ENCODE peak calls at places on chromosomes 4 and X, in seven cellular contexts. Q, Z, T, H, W, G and U are unnamed samples.

GRCh38 chr4:26086621-26087068 is 172.6 kb downstream of the SMIM20 start:
- DNase-seq in Z (no peak), T (no peak), H (no peak), Q (no peak), W (no peak), G (no peak), U (no peak)

GRCh38 chrX:154317391-154318000 is 21.9 kb downstream of the TKTL1 start:
- DNase-seq in Z (peak; percentile 20), T (no peak), G (no peak), H (no peak), W (no peak), Q (no peak), U (no peak)

GRCh38 chr4:106898621-106899230 is 137.4 kb downstream of the DKK2 start:
- DNase-seq in Q (no peak), W (no peak), H (peak; percentile 22), Z (no peak), G (peak; percentile 39), T (peak; percentile 39), U (no peak)

GRCh38 chr4:168886361-168886760 is 123.7 kb downstream of the CBR4 start:
- DNase-seq in G (peak; percentile 81), T (no peak), H (no peak), Z (no peak), Q (no peak), W (no peak), U (no peak)

GRCh38 chr4:185924458-185924857 is 112.5 kb upstream of the SORBS2 start:
- DNase-seq in Z (no peak), Q (no peak), T (no peak), H (no peak), G (no peak), W (no peak), U (no peak)

GRCh38 chrX:2965965-2966364 is 36.8 kb upstream of the ARSD start:
- DNase-seq in G (no peak), H (no peak), Z (no peak), Q (no peak), T (no peak), W (no peak), U (no peak)

GRCh38 chrX:85544609-85545008 is 165.1 kb upstream of the POF1B start:
- DNase-seq in Q (no peak), H (no peak), T (no peak), W (no peak), Z (no peak), G (no peak), U (no peak)

GRCh38 chrX:19810809-19811208 is 76.6 kb downstream of the SH3KBP1 start:
- DNase-seq in T (no peak), H (no peak), W (no peak), Z (no peak), G (no peak), Q (no peak), U (no peak)

GRCh38 chr4:150849016-150849415 is 166.1 kb downstream of the LRBA start:
- DNase-seq in Q (no peak), Z (no peak), G (peak; percentile 30), W (no peak), H (no peak), T (no peak), U (no peak)

GRCh38 chrX:94045724-94046123 is 371.7 kb downstream of the FAM133A start:
- DNase-seq in Q (no peak), H (no peak), Z (peak; percentile 16), W (no peak), G (no peak), T (no peak), U (no peak)

GRCh38 chrX:68894513-68895338 is 65.9 kb downstream of the EFNB1 start:
- DNase-seq in G (peak; percentile 72), H (peak; percentile 72), W (peak; percentile 52), Z (peak; percentile 73), Q (no peak), T (peak; percentile 56), U (peak; percentile 46)

GRCh38 chrX:17633546-17633945 is 103.7 kb upstream of the SCML1 start:
- DNase-seq in H (no peak), G (no peak), Q (no peak), Z (no peak), W (no peak), T (no peak), U (no peak)

GRCh38 chr4:75530556-75531322 is 16.5 kb downstream of the THAP6 start:
- DNase-seq in G (no peak), W (no peak), T (no peak), H (no peak), Z (no peak), Q (no peak), U (no peak)